ENCODE peak calls at places on chromosomes 7 and 10, in seven cellular contexts. One of them, this sample, is unnamed.

GRCh38 chr7:130344248-130344866 is at the start of gene CPA5:
- DNase-seq in Ammon's horn: no peak
- DNase-seq in nucleus accumbens: no peak
- DNase-seq in RCC 7860: no peak
- DNase-seq in activated T-cell treated with anti-CD3 and anti-CD28 coated beads for 48 hours: no peak
- DNase-seq in CD4-positive, alpha-beta T cell: no peak
- DNase-seq in stimulated activated CD4-positive, alpha-beta T cell treated with anti-CD3 and anti-CD28 coated beads, Interleukin-15, amount 100 ng/mL, for 1 hour: no peak
- DNase-seq in this sample: no peak

GRCh38 chr7:142110638-142111037 is 880 bp upstream of the MGAM2 start:
- DNase-seq in CD4-positive, alpha-beta T cell: no peak
- DNase-seq in nucleus accumbens: no peak
- DNase-seq in RCC 7860: no peak
- DNase-seq in stimulated activated CD4-positive, alpha-beta T cell treated with anti-CD3 and anti-CD28 coated beads, Interleukin-15, amount 100 ng/mL, for 1 hour: no peak
- DNase-seq in activated T-cell treated with anti-CD3 and anti-CD28 coated beads for 48 hours: no peak
- DNase-seq in Ammon's horn: no peak
- DNase-seq in this sample: no peak

GRCh38 chr7:55348502-55348901 is 16.6 kb upstream of the LANCL2 start:
- DNase-seq in stimulated activated CD4-positive, alpha-beta T cell treated with anti-CD3 and anti-CD28 coated beads, Interleukin-15, amount 100 ng/mL, for 1 hour: no peak
- DNase-seq in activated T-cell treated with anti-CD3 and anti-CD28 coated beads for 48 hours: no peak
- DNase-seq in RCC 7860: peak
- DNase-seq in nucleus accumbens: no peak
- DNase-seq in CD4-positive, alpha-beta T cell: no peak
- DNase-seq in Ammon's horn: peak
- DNase-seq in this sample: no peak

GRCh38 chr10:93703066-93703465 is 674 bp upstream of the FRA10AC1 start:
- DNase-seq in activated T-cell treated with anti-CD3 and anti-CD28 coated beads for 48 hours: no peak
- DNase-seq in RCC 7860: no peak
- DNase-seq in stimulated activated CD4-positive, alpha-beta T cell treated with anti-CD3 and anti-CD28 coated beads, Interleukin-15, amount 100 ng/mL, for 1 hour: no peak
- DNase-seq in Ammon's horn: peak
- DNase-seq in nucleus accumbens: no peak
- DNase-seq in CD4-positive, alpha-beta T cell: no peak
- DNase-seq in this sample: no peak

GRCh38 chr10:99530108-99531025 is 2.4 kb upstream of the NKX2-3 start:
- DNase-seq in nucleus accumbens: no peak
- DNase-seq in activated T-cell treated with anti-CD3 and anti-CD28 coated beads for 48 hours: no peak
- DNase-seq in stimulated activated CD4-positive, alpha-beta T cell treated with anti-CD3 and anti-CD28 coated beads, Interleukin-15, amount 100 ng/mL, for 1 hour: no peak
- DNase-seq in CD4-positive, alpha-beta T cell: no peak
- DNase-seq in Ammon's horn: no peak
- DNase-seq in RCC 7860: no peak
- DNase-seq in this sample: no peak

GRCh38 chr7:29839302-29839701 is 33.0 kb downstream of the WIPF3 start:
- DNase-seq in CD4-positive, alpha-beta T cell: no peak
- DNase-seq in RCC 7860: peak
- DNase-seq in Ammon's horn: no peak
- DNase-seq in activated T-cell treated with anti-CD3 and anti-CD28 coated beads for 48 hours: no peak
- DNase-seq in stimulated activated CD4-positive, alpha-beta T cell treated with anti-CD3 and anti-CD28 coated beads, Interleukin-15, amount 100 ng/mL, for 1 hour: no peak
- DNase-seq in nucleus accumbens: no peak
- DNase-seq in this sample: no peak

GRCh38 chr7:33459340-33459751 is 330.0 kb downstream of the BBS9 start:
- DNase-seq in Ammon's horn: peak
- DNase-seq in CD4-positive, alpha-beta T cell: no peak
- DNase-seq in nucleus accumbens: no peak
- DNase-seq in RCC 7860: no peak
- DNase-seq in activated T-cell treated with anti-CD3 and anti-CD28 coated beads for 48 hours: no peak
- DNase-seq in stimulated activated CD4-positive, alpha-beta T cell treated with anti-CD3 and anti-CD28 coated beads, Interleukin-15, amount 100 ng/mL, for 1 hour: no peak
- DNase-seq in this sample: no peak

GRCh38 chr10:44125879-44126675 is 258.8 kb downstream of the CXCL12 start:
- DNase-seq in nucleus accumbens: no peak
- DNase-seq in stimulated activated CD4-positive, alpha-beta T cell treated with anti-CD3 and anti-CD28 coated beads, Interleukin-15, amount 100 ng/mL, for 1 hour: no peak
- DNase-seq in CD4-positive, alpha-beta T cell: no peak
- DNase-seq in Ammon's horn: no peak
- DNase-seq in activated T-cell treated with anti-CD3 and anti-CD28 coated beads for 48 hours: no peak
- DNase-seq in RCC 7860: peak
- DNase-seq in this sample: no peak

GRCh38 chr10:79475119-79475653 is 29.8 kb upstream of the ZCCHC24 start:
- DNase-seq in CD4-positive, alpha-beta T cell: no peak
- DNase-seq in Ammon's horn: no peak
- DNase-seq in activated T-cell treated with anti-CD3 and anti-CD28 coated beads for 48 hours: no peak
- DNase-seq in stimulated activated CD4-positive, alpha-beta T cell treated with anti-CD3 and anti-CD28 coated beads, Interleukin-15, amount 100 ng/mL, for 1 hour: no peak
- DNase-seq in RCC 7860: no peak
- DNase-seq in nucleus accumbens: no peak
- DNase-seq in this sample: no peak

GRCh38 chr7:156450473-156450872 is 190.1 kb upstream of the RNF32 start:
- DNase-seq in CD4-positive, alpha-beta T cell: no peak
- DNase-seq in Ammon's horn: no peak
- DNase-seq in stimulated activated CD4-positive, alpha-beta T cell treated with anti-CD3 and anti-CD28 coated beads, Interleukin-15, amount 100 ng/mL, for 1 hour: no peak
- DNase-seq in nucleus accumbens: no peak
- DNase-seq in activated T-cell treated with anti-CD3 and anti-CD28 coated beads for 48 hours: no peak
- DNase-seq in RCC 7860: no peak
- DNase-seq in this sample: no peak

This sample was measured in hippocampal formation.